ENCODE peak calls at places on chromosomes 6 and 20, in five cellular contexts. L is RCC 7860; J is GM13977; S is stromal cell of bone marrow; U is activated effector memory CD4-positive, alpha-beta T cell treated with anti-CD3 and anti-CD28 coated beads, Interleukin-2, amount 50 U/mL, for 16 hours. H is an unnamed sample.

GRCh38 chr20:9348746-9349145 is 165.6 kb upstream of the LAMP5 start:
- DNase-seq in S (no peak), U (no peak), L (no peak), J (no peak), H (no peak)

GRCh38 chr6:46638650-46639049 is 14.0 kb downstream of the CYP39A1 start:
- DNase-seq in L (no peak), S (no peak), U (no peak), J (no peak), H (no peak)

GRCh38 chr6:13761361-13762036 is 49.9 kb upstream of the RANBP9 start:
- DNase-seq in J (no peak), U (no peak), L (no peak), S (peak; percentile 41), H (no peak)

GRCh38 chr6:3005077-3005476 is 5.4 kb downstream of the NQO2 start:
- DNase-seq in L (no peak), U (no peak), J (no peak), S (no peak), H (no peak)

GRCh38 chr20:57564951-57565642 is 4.2 kb downstream of the PCK1 start:
- DNase-seq in L (no peak), S (no peak), U (no peak), J (no peak), H (no peak)

GRCh38 chr6:8194499-8194898 is 92.2 kb upstream of the EEF1E1 start:
- DNase-seq in J (no peak), U (no peak), S (peak; percentile 32), L (peak; percentile 37), H (no peak)

GRCh38 chr20:51092238-51092822 is 69.4 kb upstream of the KCNG1 start:
- DNase-seq in J (no peak), S (no peak), L (no peak), U (no peak), H (no peak)

GRCh38 chr6:5782783-5783567 is 223.8 kb downstream of the NRN1 start:
- DNase-seq in L (no peak), U (no peak), J (no peak), S (no peak), H (no peak)

GRCh38 chr6:75557068-75557467 is 44.6 kb upstream of the SENP6 start:
- DNase-seq in S (no peak), L (no peak), J (no peak), U (no peak), H (no peak)

GRCh38 chr6:160795716-160796115 is 93.7 kb downstream of the PLG start:
- DNase-seq in L (no peak), U (no peak), J (no peak), S (no peak), H (peak; percentile 63)

GRCh38 chr6:129785081-129785755 is 75.2 kb upstream of the ARHGAP18 start:
- DNase-seq in S (peak; percentile 22), L (no peak), U (no peak), J (no peak), H (no peak)

GRCh38 chr6:82374481-82374880 is 10.9 kb downstream of the TPBG start:
- DNase-seq in U (no peak), J (no peak), S (no peak), L (no peak), H (no peak)

GRCh38 chr6:34919651-34920050 is 30.6 kb downstream of the ANKS1A start:
- DNase-seq in U (no peak), S (peak; percentile 19), L (peak; percentile 35), J (no peak), H (no peak)

GRCh38 chr20:58542411-58543095 is 27.4 kb upstream of the APCDD1L start:
- DNase-seq in U (no peak), L (peak; percentile 94), S (no peak), J (no peak), H (no peak)

GRCh38 chr6:74755748-74756147 is 450.1 kb downstream of the COL12A1 start:
- DNase-seq in S (no peak), J (no peak), U (no peak), L (no peak), H (no peak)

GRCh38 chr20:61796738-61797137 is 268.9 kb downstream of the TAF4 start:
- DNase-seq in U (no peak), L (no peak), S (no peak), J (no peak), H (no peak)

GRCh38 chr6:129321303-129321702 is 388.7 kb downstream of the ARHGAP18 start:
- DNase-seq in L (no peak), S (no peak), J (no peak), U (no peak), H (no peak)

GRCh38 chr6:93008385-93008784 is 411.0 kb downstream of the EPHA7 start:
- DNase-seq in S (no peak), U (no peak), J (no peak), L (no peak), H (no peak)

H was measured in LNCaP clone FGC.